ENCODE peak calls at places on chromosomes 3 and 15, in six cellular contexts. One of them, this sample, is unnamed.

GRCh38 chr3:115648559-115648958 is 25.2 kb downstream of the GAP43 start:
- DNase-seq in sigmoid colon: no peak
- DNase-seq in brain microvascular endothelial cell: no peak
- DNase-seq in GM23338: no peak
- DNase-seq in RWPE1: no peak
- DNase-seq in right atrium auricular region: no peak
- DNase-seq in this sample: no peak

GRCh38 chr3:157333551-157333991 is 103.1 kb upstream of the PTX3 start:
- DNase-seq in right atrium auricular region: no peak
- DNase-seq in brain microvascular endothelial cell: peak
- DNase-seq in RWPE1: no peak
- DNase-seq in sigmoid colon: no peak
- DNase-seq in GM23338: no peak
- DNase-seq in this sample: no peak

GRCh38 chr3:107128942-107129341 is 248.3 kb upstream of the CCDC54 start:
- DNase-seq in GM23338: no peak
- DNase-seq in right atrium auricular region: no peak
- DNase-seq in sigmoid colon: no peak
- DNase-seq in RWPE1: no peak
- DNase-seq in brain microvascular endothelial cell: no peak
- DNase-seq in this sample: no peak

GRCh38 chr3:1087066-1087555 is 5.7 kb upstream of the CNTN6 start:
- DNase-seq in right atrium auricular region: no peak
- DNase-seq in RWPE1: peak
- DNase-seq in GM23338: peak
- DNase-seq in brain microvascular endothelial cell: peak
- DNase-seq in sigmoid colon: no peak
- DNase-seq in this sample: no peak

GRCh38 chr15:28184166-28184565 is 85.1 kb upstream of the OCA2 start:
- DNase-seq in brain microvascular endothelial cell: no peak
- DNase-seq in sigmoid colon: no peak
- DNase-seq in GM23338: no peak
- DNase-seq in right atrium auricular region: no peak
- DNase-seq in RWPE1: no peak
- DNase-seq in this sample: no peak

GRCh38 chr3:11956781-11957180 is 47.4 kb upstream of the SYN2 start:
- DNase-seq in GM23338: no peak
- DNase-seq in brain microvascular endothelial cell: no peak
- DNase-seq in sigmoid colon: no peak
- DNase-seq in RWPE1: no peak
- DNase-seq in right atrium auricular region: no peak
- DNase-seq in this sample: no peak

GRCh38 chr15:25725758-25726157 is 137.4 kb downstream of the ATP10A start:
- DNase-seq in GM23338: no peak
- DNase-seq in sigmoid colon: peak
- DNase-seq in right atrium auricular region: peak
- DNase-seq in RWPE1: no peak
- DNase-seq in brain microvascular endothelial cell: no peak
- DNase-seq in this sample: no peak

GRCh38 chr3:185332026-185332735 is 30.8 kb upstream of the MAP3K13 start:
- DNase-seq in brain microvascular endothelial cell: peak
- DNase-seq in sigmoid colon: no peak
- DNase-seq in right atrium auricular region: no peak
- DNase-seq in RWPE1: peak
- DNase-seq in GM23338: no peak
- DNase-seq in this sample: peak

GRCh38 chr3:195744437-195744836 is 23.7 kb downstream of the MUC20 start:
- DNase-seq in right atrium auricular region: no peak
- DNase-seq in RWPE1: no peak
- DNase-seq in brain microvascular endothelial cell: no peak
- DNase-seq in sigmoid colon: no peak
- DNase-seq in GM23338: no peak
- DNase-seq in this sample: no peak

GRCh38 chr3:189195302-189195701 is 23.5 kb downstream of the TPRG1 start:
- DNase-seq in GM23338: peak
- DNase-seq in RWPE1: no peak
- DNase-seq in right atrium auricular region: no peak
- DNase-seq in sigmoid colon: no peak
- DNase-seq in brain microvascular endothelial cell: no peak
- DNase-seq in this sample: no peak

GRCh38 chr3:97938444-97938843 is 33.8 kb downstream of the RIOX2 start:
- DNase-seq in GM23338: no peak
- DNase-seq in RWPE1: no peak
- DNase-seq in brain microvascular endothelial cell: peak
- DNase-seq in right atrium auricular region: no peak
- DNase-seq in sigmoid colon: no peak
- DNase-seq in this sample: no peak

GRCh38 chr3:14345496-14346150 is 56.8 kb upstream of the SLC6A6 start:
- DNase-seq in RWPE1: peak
- DNase-seq in GM23338: no peak
- DNase-seq in right atrium auricular region: no peak
- DNase-seq in brain microvascular endothelial cell: peak
- DNase-seq in sigmoid colon: no peak
- DNase-seq in this sample: no peak

GRCh38 chr3:100402150-100402706 is 889 bp downstream of the LNP1 start:
- DNase-seq in RWPE1: peak
- DNase-seq in brain microvascular endothelial cell: no peak
- DNase-seq in sigmoid colon: no peak
- DNase-seq in GM23338: peak
- DNase-seq in right atrium auricular region: no peak
- DNase-seq in this sample: no peak

GRCh38 chr3:186536883-186537553 is 7.2 kb downstream of the CRYGS start:
- DNase-seq in RWPE1: no peak
- DNase-seq in right atrium auricular region: no peak
- DNase-seq in GM23338: no peak
- DNase-seq in brain microvascular endothelial cell: peak
- DNase-seq in sigmoid colon: no peak
- DNase-seq in this sample: no peak

GRCh38 chr15:43775411-43775965 is 1.3 kb downstream of the ELL3 start:
- DNase-seq in RWPE1: peak
- DNase-seq in right atrium auricular region: no peak
- DNase-seq in brain microvascular endothelial cell: peak
- DNase-seq in GM23338: peak
- DNase-seq in sigmoid colon: no peak
- DNase-seq in this sample: no peak

GRCh38 chr3:108062051-108062450 is 28.8 kb downstream of the CD47 start:
- DNase-seq in right atrium auricular region: no peak
- DNase-seq in GM23338: no peak
- DNase-seq in RWPE1: no peak
- DNase-seq in brain microvascular endothelial cell: no peak
- DNase-seq in sigmoid colon: no peak
- DNase-seq in this sample: peak

GRCh38 chr15:39361497-39361896 is 219.4 kb upstream of the THBS1 start:
- DNase-seq in GM23338: no peak
- DNase-seq in right atrium auricular region: no peak
- DNase-seq in sigmoid colon: no peak
- DNase-seq in RWPE1: no peak
- DNase-seq in brain microvascular endothelial cell: peak
- DNase-seq in this sample: no peak

GRCh38 chr15:74784854-74785715 is 3.2 kb downstream of the CSK start:
- DNase-seq in sigmoid colon: no peak
- DNase-seq in GM23338: no peak
- DNase-seq in brain microvascular endothelial cell: no peak
- DNase-seq in RWPE1: no peak
- DNase-seq in right atrium auricular region: no peak
- DNase-seq in this sample: no peak

GRCh38 chr3:177624523-177625495 is 427.5 kb upstream of the TBL1XR1 start:
- DNase-seq in brain microvascular endothelial cell: no peak
- DNase-seq in right atrium auricular region: no peak
- DNase-seq in RWPE1: no peak
- DNase-seq in sigmoid colon: no peak
- DNase-seq in GM23338: no peak
- DNase-seq in this sample: no peak

GRCh38 chr3:128922804-128923459 is 43.5 kb downstream of the ACAD9 start:
- DNase-seq in RWPE1: no peak
- DNase-seq in brain microvascular endothelial cell: no peak
- DNase-seq in GM23338: no peak
- DNase-seq in right atrium auricular region: no peak
- DNase-seq in sigmoid colon: no peak
- DNase-seq in this sample: no peak

DNA sequence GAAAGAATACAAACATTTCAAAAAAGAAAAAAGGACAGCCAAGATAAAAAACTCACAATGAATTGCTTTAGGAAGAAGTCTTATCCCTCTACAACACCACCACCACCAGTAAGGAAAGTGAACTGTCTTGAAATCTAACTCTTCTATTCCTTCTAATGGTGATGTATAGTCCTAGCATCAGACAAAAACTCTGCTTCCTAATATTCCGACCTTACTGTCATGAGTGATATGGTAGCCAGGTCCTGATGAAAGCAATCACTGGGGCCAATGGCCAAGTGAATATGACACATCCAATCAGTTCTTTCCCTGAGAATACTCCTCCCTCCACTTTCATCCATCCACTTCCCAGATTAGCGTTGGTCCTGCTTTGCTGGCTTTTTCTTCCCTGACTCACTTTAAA is 14.8 kb downstream of the GK5 start:
- DNase-seq in sigmoid colon: no peak
- DNase-seq in right atrium auricular region: no peak
- DNase-seq in RWPE1: no peak
- DNase-seq in GM23338: peak
- DNase-seq in brain microvascular endothelial cell: no peak
- DNase-seq in this sample: no peak
- TF ChIP-seq CTCF in sigmoid colon: no peak
- TF ChIP-seq CTCF in right atrium auricular region: no peak
- TF ChIP-seq CTCF in RWPE1: no peak
- TF ChIP-seq CTCF in GM23338: no peak
- TF ChIP-seq CTCF in brain microvascular endothelial cell: no peak
- TF ChIP-seq CTCF in this sample: no peak

GRCh38 chr3:161273589-161274218 is 52.6 kb downstream of the NMD3 start:
- DNase-seq in RWPE1: no peak
- DNase-seq in brain microvascular endothelial cell: peak
- DNase-seq in right atrium auricular region: no peak
- DNase-seq in GM23338: peak
- DNase-seq in sigmoid colon: no peak
- DNase-seq in this sample: peak
- TF ChIP-seq CTCF in RWPE1: peak
- TF ChIP-seq CTCF in brain microvascular endothelial cell: no peak
- TF ChIP-seq CTCF in right atrium auricular region: peak
- TF ChIP-seq CTCF in GM23338: no peak
- TF ChIP-seq CTCF in sigmoid colon: no peak
- TF ChIP-seq CTCF in this sample: peak

DNA sequence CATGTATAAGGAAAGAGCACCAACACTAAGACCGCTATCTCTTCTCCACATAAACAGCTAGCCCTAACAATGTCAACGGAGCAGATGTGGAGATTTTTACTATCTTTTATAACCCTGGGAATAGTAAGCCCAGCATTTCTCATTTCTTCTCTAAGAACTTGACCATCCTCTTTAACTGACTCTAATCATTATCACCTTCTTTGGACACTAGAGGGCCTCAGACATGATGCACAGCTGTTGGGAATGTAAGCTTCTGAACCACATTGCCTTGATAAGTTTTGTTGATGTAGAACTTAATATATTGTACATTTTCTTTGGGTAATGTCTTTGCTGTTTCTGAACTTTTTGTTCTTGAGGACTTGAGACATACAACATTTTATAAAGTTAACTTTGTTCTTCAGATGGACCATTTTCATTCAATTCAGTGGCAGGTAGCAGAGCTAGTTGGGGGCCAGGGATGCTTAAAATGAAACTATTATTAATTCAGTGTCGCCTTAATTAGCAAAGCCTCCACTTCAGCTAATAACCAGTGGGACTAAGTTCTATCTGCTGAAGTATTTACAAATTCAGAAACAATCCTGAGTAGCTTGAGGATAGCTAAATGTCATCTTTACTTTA is 9.6 kb upstream of the TAGLN3 start:
- DNase-seq in sigmoid colon: no peak
- DNase-seq in RWPE1: no peak
- DNase-seq in GM23338: peak
- DNase-seq in brain microvascular endothelial cell: peak
- DNase-seq in right atrium auricular region: no peak
- DNase-seq in this sample: peak
- TF ChIP-seq CTCF in sigmoid colon: no peak
- TF ChIP-seq CTCF in RWPE1: peak
- TF ChIP-seq CTCF in GM23338: peak
- TF ChIP-seq CTCF in brain microvascular endothelial cell: peak
- TF ChIP-seq CTCF in right atrium auricular region: peak
- TF ChIP-seq CTCF in this sample: peak

GRCh38 chr15:91780387-91780786 is 73.1 kb upstream of the SLCO3A1 start:
- DNase-seq in sigmoid colon: no peak
- DNase-seq in brain microvascular endothelial cell: no peak
- DNase-seq in right atrium auricular region: no peak
- DNase-seq in RWPE1: no peak
- DNase-seq in GM23338: no peak
- DNase-seq in this sample: no peak
- TF ChIP-seq CTCF in sigmoid colon: no peak
- TF ChIP-seq CTCF in brain microvascular endothelial cell: no peak
- TF ChIP-seq CTCF in right atrium auricular region: no peak
- TF ChIP-seq CTCF in RWPE1: no peak
- TF ChIP-seq CTCF in GM23338: no peak
- TF ChIP-seq CTCF in this sample: no peak

DNA sequence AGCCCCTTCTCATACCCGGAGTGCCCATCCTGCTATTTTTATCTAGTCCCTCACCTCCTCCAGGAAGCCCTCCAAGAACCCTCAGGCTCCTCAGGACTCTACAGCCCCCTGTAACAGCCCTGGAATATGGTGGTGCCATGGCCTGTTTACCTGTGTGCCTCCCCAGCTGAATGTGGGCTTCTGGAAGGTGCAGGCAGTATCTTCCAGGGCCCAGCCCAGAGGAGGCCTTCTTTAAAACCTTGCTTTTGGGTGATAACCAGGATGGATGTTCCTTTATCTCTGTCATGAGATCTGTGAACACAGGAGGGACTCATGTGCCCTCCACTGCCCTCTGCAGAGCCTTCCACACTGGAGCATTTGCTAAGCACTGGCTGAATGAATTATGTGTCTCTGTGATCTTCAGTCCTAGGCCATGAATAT is 36.7 kb upstream of the MRPS22 start:
- DNase-seq in right atrium auricular region: no peak
- DNase-seq in sigmoid colon: no peak
- DNase-seq in brain microvascular endothelial cell: no peak
- DNase-seq in GM23338: no peak
- DNase-seq in RWPE1: no peak
- DNase-seq in this sample: no peak
- TF ChIP-seq CTCF in right atrium auricular region: no peak
- TF ChIP-seq CTCF in sigmoid colon: no peak
- TF ChIP-seq CTCF in brain microvascular endothelial cell: no peak
- TF ChIP-seq CTCF in GM23338: no peak
- TF ChIP-seq CTCF in RWPE1: no peak
- TF ChIP-seq CTCF in this sample: no peak

GRCh38 chr3:139326131-139326530 is 17.7 kb upstream of the MRPS22 start:
- DNase-seq in right atrium auricular region: no peak
- DNase-seq in GM23338: no peak
- DNase-seq in sigmoid colon: no peak
- DNase-seq in RWPE1: no peak
- DNase-seq in brain microvascular endothelial cell: no peak
- DNase-seq in this sample: no peak

GRCh38 chr3:139327231-139327630 is 16.6 kb upstream of the MRPS22 start:
- DNase-seq in right atrium auricular region: no peak
- DNase-seq in sigmoid colon: no peak
- DNase-seq in brain microvascular endothelial cell: no peak
- DNase-seq in GM23338: no peak
- DNase-seq in RWPE1: no peak
- DNase-seq in this sample: no peak

GRCh38 chr3:139325551-139325950 is 18.3 kb upstream of the MRPS22 start:
- DNase-seq in brain microvascular endothelial cell: no peak
- DNase-seq in RWPE1: no peak
- DNase-seq in right atrium auricular region: no peak
- DNase-seq in GM23338: no peak
- DNase-seq in sigmoid colon: no peak
- DNase-seq in this sample: no peak

GRCh38 chr3:139327861-139328260 is 16.0 kb upstream of the MRPS22 start:
- DNase-seq in RWPE1: no peak
- DNase-seq in sigmoid colon: no peak
- DNase-seq in right atrium auricular region: no peak
- DNase-seq in GM23338: no peak
- DNase-seq in brain microvascular endothelial cell: no peak
- DNase-seq in this sample: no peak

GRCh38 chr3:139326707-139327106 is 17.1 kb upstream of the MRPS22 start:
- DNase-seq in sigmoid colon: no peak
- DNase-seq in GM23338: no peak
- DNase-seq in right atrium auricular region: no peak
- DNase-seq in RWPE1: no peak
- DNase-seq in brain microvascular endothelial cell: no peak
- DNase-seq in this sample: no peak
- TF ChIP-seq CTCF in sigmoid colon: no peak
- TF ChIP-seq CTCF in GM23338: peak
- TF ChIP-seq CTCF in right atrium auricular region: no peak
- TF ChIP-seq CTCF in RWPE1: no peak
- TF ChIP-seq CTCF in brain microvascular endothelial cell: no peak
- TF ChIP-seq CTCF in this sample: no peak

This sample was measured in GM13977.